ENCODE peak calls at places on chromosome X, in nine cellular contexts. One of them, this sample, is unnamed.

GRCh38 chrX:39418936-39419659 is 617.8 kb downstream of the MID1IP1 start:
- DNase-seq in cardiac muscle cell: peak
- DNase-seq in astrocyte of the spinal cord: no peak
- DNase-seq in coronary artery: no peak
- DNase-seq in GM23248: no peak
- DNase-seq in left ventricle myocardium inferior: peak
- DNase-seq in Caco-2: no peak
- DNase-seq in PC-3: no peak
- DNase-seq in fibroblast of lung: no peak
- DNase-seq in this sample: no peak

GRCh38 chrX:28099166-28099565 is 117.9 kb upstream of the DCAF8L1 start:
- DNase-seq in coronary artery: no peak
- DNase-seq in Caco-2: no peak
- DNase-seq in astrocyte of the spinal cord: no peak
- DNase-seq in left ventricle myocardium inferior: no peak
- DNase-seq in PC-3: no peak
- DNase-seq in fibroblast of lung: peak
- DNase-seq in cardiac muscle cell: no peak
- DNase-seq in GM23248: no peak
- DNase-seq in this sample: no peak

GRCh38 chrX:3651272-3651671 is 62.2 kb downstream of the PRKX start:
- DNase-seq in coronary artery: no peak
- DNase-seq in astrocyte of the spinal cord: peak
- DNase-seq in Caco-2: no peak
- DNase-seq in GM23248: peak
- DNase-seq in cardiac muscle cell: peak
- DNase-seq in PC-3: peak
- DNase-seq in left ventricle myocardium inferior: no peak
- DNase-seq in fibroblast of lung: peak
- DNase-seq in this sample: peak

GRCh38 chrX:115957862-115958490 is 212.6 kb upstream of the AGTR2 start:
- DNase-seq in PC-3: peak
- DNase-seq in cardiac muscle cell: peak
- DNase-seq in GM23248: no peak
- DNase-seq in left ventricle myocardium inferior: no peak
- DNase-seq in Caco-2: no peak
- DNase-seq in fibroblast of lung: no peak
- DNase-seq in astrocyte of the spinal cord: no peak
- DNase-seq in coronary artery: no peak
- DNase-seq in this sample: no peak

GRCh38 chrX:10017866-10018265 is 50.7 kb downstream of the CLDN34 start:
- DNase-seq in left ventricle myocardium inferior: no peak
- DNase-seq in GM23248: peak
- DNase-seq in fibroblast of lung: peak
- DNase-seq in cardiac muscle cell: peak
- DNase-seq in coronary artery: no peak
- DNase-seq in astrocyte of the spinal cord: peak
- DNase-seq in Caco-2: peak
- DNase-seq in PC-3: peak
- DNase-seq in this sample: peak

GRCh38 chrX:26649534-26649933 is 433.6 kb downstream of the MAGEB5 start:
- DNase-seq in GM23248: peak
- DNase-seq in astrocyte of the spinal cord: peak
- DNase-seq in coronary artery: no peak
- DNase-seq in left ventricle myocardium inferior: no peak
- DNase-seq in Caco-2: no peak
- DNase-seq in fibroblast of lung: no peak
- DNase-seq in cardiac muscle cell: peak
- DNase-seq in PC-3: peak
- DNase-seq in this sample: no peak

GRCh38 chrX:154012336-154012991 is 7.2 kb downstream of the IRAK1 start:
- DNase-seq in fibroblast of lung: peak
- DNase-seq in Caco-2: no peak
- DNase-seq in left ventricle myocardium inferior: no peak
- DNase-seq in PC-3: no peak
- DNase-seq in cardiac muscle cell: no peak
- DNase-seq in GM23248: no peak
- DNase-seq in astrocyte of the spinal cord: no peak
- DNase-seq in coronary artery: no peak
- DNase-seq in this sample: peak

GRCh38 chrX:76957485-76957884 is 489.7 kb upstream of the FGF16 start:
- DNase-seq in PC-3: no peak
- DNase-seq in fibroblast of lung: no peak
- DNase-seq in cardiac muscle cell: no peak
- DNase-seq in left ventricle myocardium inferior: no peak
- DNase-seq in coronary artery: no peak
- DNase-seq in astrocyte of the spinal cord: no peak
- DNase-seq in Caco-2: no peak
- DNase-seq in GM23248: no peak
- DNase-seq in this sample: no peak

GRCh38 chrX:55919367-55920221 is 202.0 kb downstream of the RRAGB start:
- DNase-seq in fibroblast of lung: no peak
- DNase-seq in Caco-2: no peak
- DNase-seq in PC-3: peak
- DNase-seq in GM23248: no peak
- DNase-seq in cardiac muscle cell: no peak
- DNase-seq in coronary artery: no peak
- DNase-seq in left ventricle myocardium inferior: no peak
- DNase-seq in astrocyte of the spinal cord: no peak
- DNase-seq in this sample: no peak

GRCh38 chrX:154046262-154046771 is 26.6 kb upstream of the IRAK1 start:
- DNase-seq in left ventricle myocardium inferior: peak
- DNase-seq in astrocyte of the spinal cord: peak
- DNase-seq in Caco-2: no peak
- DNase-seq in PC-3: no peak
- DNase-seq in coronary artery: no peak
- DNase-seq in GM23248: peak
- DNase-seq in fibroblast of lung: peak
- DNase-seq in cardiac muscle cell: no peak
- DNase-seq in this sample: peak

GRCh38 chrX:24646745-24647182 is 383 bp downstream of the PCYT1B start:
- DNase-seq in Caco-2: no peak
- DNase-seq in GM23248: peak
- DNase-seq in PC-3: no peak
- DNase-seq in left ventricle myocardium inferior: no peak
- DNase-seq in astrocyte of the spinal cord: no peak
- DNase-seq in cardiac muscle cell: peak
- DNase-seq in coronary artery: no peak
- DNase-seq in fibroblast of lung: peak
- DNase-seq in this sample: no peak

GRCh38 chrX:110836982-110837381 is 41.4 kb upstream of the CHRDL1 start:
- DNase-seq in astrocyte of the spinal cord: no peak
- DNase-seq in coronary artery: no peak
- DNase-seq in GM23248: no peak
- DNase-seq in cardiac muscle cell: peak
- DNase-seq in left ventricle myocardium inferior: no peak
- DNase-seq in PC-3: peak
- DNase-seq in fibroblast of lung: no peak
- DNase-seq in Caco-2: no peak
- DNase-seq in this sample: no peak

GRCh38 chrX:149473966-149474365 is 31.1 kb downstream of the IDS start:
- DNase-seq in coronary artery: no peak
- DNase-seq in cardiac muscle cell: no peak
- DNase-seq in PC-3: no peak
- DNase-seq in left ventricle myocardium inferior: no peak
- DNase-seq in Caco-2: no peak
- DNase-seq in astrocyte of the spinal cord: no peak
- DNase-seq in GM23248: no peak
- DNase-seq in fibroblast of lung: no peak
- DNase-seq in this sample: no peak

GRCh38 chrX:9622128-9622527 is 143.5 kb downstream of the GPR143 start:
- DNase-seq in coronary artery: no peak
- DNase-seq in left ventricle myocardium inferior: no peak
- DNase-seq in fibroblast of lung: no peak
- DNase-seq in astrocyte of the spinal cord: no peak
- DNase-seq in cardiac muscle cell: no peak
- DNase-seq in Caco-2: no peak
- DNase-seq in GM23248: no peak
- DNase-seq in PC-3: no peak
- DNase-seq in this sample: no peak

GRCh38 chrX:103716967-103717366 is 6.3 kb downstream of the TMEM31 start:
- DNase-seq in Caco-2: no peak
- DNase-seq in cardiac muscle cell: no peak
- DNase-seq in left ventricle myocardium inferior: no peak
- DNase-seq in astrocyte of the spinal cord: peak
- DNase-seq in PC-3: peak
- DNase-seq in GM23248: peak
- DNase-seq in fibroblast of lung: peak
- DNase-seq in coronary artery: no peak
- DNase-seq in this sample: peak

GRCh38 chrX:39652336-39652735 is 445.4 kb downstream of the BCOR start:
- DNase-seq in cardiac muscle cell: no peak
- DNase-seq in coronary artery: no peak
- DNase-seq in fibroblast of lung: no peak
- DNase-seq in left ventricle myocardium inferior: no peak
- DNase-seq in PC-3: peak
- DNase-seq in Caco-2: peak
- DNase-seq in GM23248: peak
- DNase-seq in astrocyte of the spinal cord: no peak
- DNase-seq in this sample: no peak

GRCh38 chrX:106404512-106404911 is 207.3 kb upstream of the RADX start:
- DNase-seq in GM23248: no peak
- DNase-seq in PC-3: peak
- DNase-seq in astrocyte of the spinal cord: no peak
- DNase-seq in fibroblast of lung: no peak
- DNase-seq in cardiac muscle cell: no peak
- DNase-seq in left ventricle myocardium inferior: no peak
- DNase-seq in coronary artery: no peak
- DNase-seq in Caco-2: no peak
- DNase-seq in this sample: no peak

GRCh38 chrX:119763175-119763574 is 4.8 kb downstream of the SOWAHD start:
- DNase-seq in cardiac muscle cell: no peak
- DNase-seq in fibroblast of lung: peak
- DNase-seq in GM23248: peak
- DNase-seq in PC-3: no peak
- DNase-seq in coronary artery: no peak
- DNase-seq in astrocyte of the spinal cord: peak
- DNase-seq in Caco-2: no peak
- DNase-seq in left ventricle myocardium inferior: no peak
- DNase-seq in this sample: peak

GRCh38 chrX:117094149-117094548 is 631.4 kb upstream of the CT83 start:
- DNase-seq in Caco-2: no peak
- DNase-seq in left ventricle myocardium inferior: no peak
- DNase-seq in PC-3: no peak
- DNase-seq in cardiac muscle cell: no peak
- DNase-seq in coronary artery: no peak
- DNase-seq in astrocyte of the spinal cord: no peak
- DNase-seq in fibroblast of lung: no peak
- DNase-seq in GM23248: no peak
- DNase-seq in this sample: no peak
- H3K4me3 ChIP-seq in Caco-2: no peak
- H3K4me3 ChIP-seq in left ventricle myocardium inferior: no peak
- H3K4me3 ChIP-seq in PC-3: no peak
- H3K4me3 ChIP-seq in cardiac muscle cell: no peak
- H3K4me3 ChIP-seq in coronary artery: no peak
- H3K4me3 ChIP-seq in astrocyte of the spinal cord: no peak
- H3K4me3 ChIP-seq in fibroblast of lung: no peak
- H3K4me3 ChIP-seq in GM23248: no peak
- H3K4me3 ChIP-seq in this sample: no peak

GRCh38 chrX:5957506-5957905 is 271.2 kb downstream of the NLGN4X start:
- DNase-seq in astrocyte of the spinal cord: peak
- DNase-seq in fibroblast of lung: peak
- DNase-seq in Caco-2: no peak
- DNase-seq in PC-3: no peak
- DNase-seq in coronary artery: no peak
- DNase-seq in cardiac muscle cell: no peak
- DNase-seq in GM23248: no peak
- DNase-seq in left ventricle myocardium inferior: no peak
- DNase-seq in this sample: peak

GRCh38 chrX:5958523-5958922 is 270.1 kb downstream of the NLGN4X start:
- DNase-seq in GM23248: no peak
- DNase-seq in cardiac muscle cell: no peak
- DNase-seq in Caco-2: no peak
- DNase-seq in left ventricle myocardium inferior: no peak
- DNase-seq in astrocyte of the spinal cord: no peak
- DNase-seq in PC-3: no peak
- DNase-seq in coronary artery: no peak
- DNase-seq in fibroblast of lung: no peak
- DNase-seq in this sample: no peak

GRCh38 chrX:5959286-5959685 is 269.4 kb downstream of the NLGN4X start:
- DNase-seq in Caco-2: no peak
- DNase-seq in cardiac muscle cell: no peak
- DNase-seq in PC-3: no peak
- DNase-seq in astrocyte of the spinal cord: no peak
- DNase-seq in fibroblast of lung: no peak
- DNase-seq in left ventricle myocardium inferior: no peak
- DNase-seq in coronary artery: no peak
- DNase-seq in GM23248: no peak
- DNase-seq in this sample: no peak
- H3K4me3 ChIP-seq in Caco-2: no peak
- H3K4me3 ChIP-seq in cardiac muscle cell: no peak
- H3K4me3 ChIP-seq in PC-3: no peak
- H3K4me3 ChIP-seq in astrocyte of the spinal cord: no peak
- H3K4me3 ChIP-seq in fibroblast of lung: no peak
- H3K4me3 ChIP-seq in left ventricle myocardium inferior: no peak
- H3K4me3 ChIP-seq in coronary artery: no peak
- H3K4me3 ChIP-seq in GM23248: no peak
- H3K4me3 ChIP-seq in this sample: no peak

DNA sequence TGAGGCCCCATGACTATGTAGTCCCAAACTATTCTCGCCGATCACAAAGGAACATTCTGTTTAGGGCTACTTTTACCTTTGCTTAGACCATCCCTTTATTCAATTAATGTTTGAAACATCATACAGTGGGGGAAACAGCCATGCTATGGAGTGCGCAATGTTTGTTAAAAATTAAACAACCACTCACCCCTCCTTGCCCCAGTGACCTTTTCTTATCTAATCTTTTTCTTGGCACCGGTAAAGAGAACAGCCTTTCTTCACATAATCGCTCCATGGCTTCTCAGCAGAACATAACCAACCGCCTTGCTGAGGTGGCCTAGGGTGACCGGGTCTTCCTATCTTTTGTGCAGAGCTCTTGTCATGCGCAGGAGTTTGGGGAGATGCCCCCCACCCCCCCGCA is 152.6 kb downstream of the VCX3A start:
- DNase-seq in cardiac muscle cell: no peak
- DNase-seq in left ventricle myocardium inferior: no peak
- DNase-seq in Caco-2: peak
- DNase-seq in fibroblast of lung: no peak
- DNase-seq in coronary artery: no peak
- DNase-seq in PC-3: no peak
- DNase-seq in astrocyte of the spinal cord: no peak
- DNase-seq in GM23248: no peak
- DNase-seq in this sample: no peak
- H3K4me3 ChIP-seq in cardiac muscle cell: no peak
- H3K4me3 ChIP-seq in left ventricle myocardium inferior: no peak
- H3K4me3 ChIP-seq in Caco-2: no peak
- H3K4me3 ChIP-seq in fibroblast of lung: no peak
- H3K4me3 ChIP-seq in coronary artery: no peak
- H3K4me3 ChIP-seq in PC-3: no peak
- H3K4me3 ChIP-seq in astrocyte of the spinal cord: no peak
- H3K4me3 ChIP-seq in GM23248: no peak
- H3K4me3 ChIP-seq in this sample: no peak

DNA sequence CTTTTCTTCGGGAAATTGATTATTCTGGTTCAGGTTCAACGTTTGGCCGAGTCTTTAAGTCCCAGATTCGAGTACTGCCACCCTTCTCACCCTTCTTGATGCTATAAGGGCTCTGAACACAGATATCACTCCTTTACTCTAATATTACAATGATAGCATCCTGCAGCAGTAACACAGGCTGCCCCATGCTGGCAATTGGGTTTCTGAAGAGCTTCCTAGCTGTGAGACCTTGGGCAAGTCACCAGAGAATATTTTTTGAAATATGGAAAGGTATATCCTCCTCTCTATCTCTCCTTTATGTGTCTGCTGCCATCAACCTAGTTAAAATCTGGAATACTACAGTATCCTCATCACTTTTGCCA is 297 bp upstream of the MTMR8 start:
- DNase-seq in cardiac muscle cell: no peak
- DNase-seq in Caco-2: no peak
- DNase-seq in fibroblast of lung: no peak
- DNase-seq in GM23248: no peak
- DNase-seq in astrocyte of the spinal cord: no peak
- DNase-seq in PC-3: no peak
- DNase-seq in coronary artery: no peak
- DNase-seq in left ventricle myocardium inferior: no peak
- DNase-seq in this sample: no peak
- H3K4me3 ChIP-seq in cardiac muscle cell: peak
- H3K4me3 ChIP-seq in Caco-2: peak
- H3K4me3 ChIP-seq in fibroblast of lung: no peak
- H3K4me3 ChIP-seq in GM23248: no peak
- H3K4me3 ChIP-seq in astrocyte of the spinal cord: no peak
- H3K4me3 ChIP-seq in PC-3: peak
- H3K4me3 ChIP-seq in coronary artery: peak
- H3K4me3 ChIP-seq in left ventricle myocardium inferior: peak
- H3K4me3 ChIP-seq in this sample: no peak